ENCODE peak calls at places on chromosomes 16 and 17, in nine cellular contexts. X is Panc1; G is coronary artery; H is uterus; E is CD4-positive, CD25-positive, alpha-beta regulatory T cell; S is esophagus muscularis mucosa; P is effector memory CD4-positive, alpha-beta T cell; F is cardiac muscle cell; R is ovary. B is an unnamed sample.

GRCh38 chr16:69150146-69150865 is 17.9 kb downstream of the UTP4 start:
- DNase-seq in E (peak; percentile 33), S (no peak), P (peak; percentile 44), X (no peak), H (peak; percentile 43), G (no peak), R (peak; percentile 34), F (peak; percentile 88), B (no peak)

GRCh38 chr17:82097187-82097918 is 683 bp downstream of the FASN start:
- DNase-seq in P (peak; percentile 16), S (no peak), F (peak; percentile 83), E (no peak), H (peak; percentile 50), X (no peak), R (peak; percentile 37), G (no peak), B (no peak)

GRCh38 chr17:52157603-52158449 is 688 bp downstream of the CA10 start:
- DNase-seq in H (no peak), R (no peak), S (no peak), X (no peak), F (no peak), G (no peak), P (no peak), E (no peak), B (no peak)

GRCh38 chr17:33520404-33521032 is 227.4 kb upstream of the ASIC2 start:
- DNase-seq in E (no peak), F (peak; percentile 30), P (peak; percentile 5), S (no peak), X (peak; percentile 10), G (no peak), H (peak; percentile 44), R (no peak), B (peak; percentile 48)

GRCh38 chr17:3683054-3683511 is 12.9 kb downstream of the P2RX5 start:
- DNase-seq in H (no peak), E (peak; percentile 37), F (peak; percentile 39), G (no peak), X (peak; percentile 60), R (no peak), P (peak; percentile 41), S (no peak), B (no peak)

GRCh38 chr16:30949655-30950515 is 1.0 kb downstream of the ORAI3 start:
- DNase-seq in H (peak; percentile 80), R (peak; percentile 85), E (no peak), G (peak; percentile 93), X (no peak), S (peak; percentile 95), F (peak; percentile 82), P (no peak), B (no peak)

GRCh38 chr17:31490991-31491793 is 99.7 kb downstream of the RAB11FIP4 start:
- DNase-seq in R (no peak), F (no peak), H (no peak), X (no peak), G (no peak), S (no peak), P (no peak), E (no peak), B (no peak)

GRCh38 chr17:78460176-78460675 is 81.8 kb downstream of the PGS1 start:
- DNase-seq in R (no peak), F (no peak), P (no peak), E (no peak), S (no peak), H (no peak), G (no peak), X (no peak), B (no peak)

GRCh38 chr17:71405101-71405500 is 715.7 kb upstream of the SOX9 start:
- DNase-seq in S (no peak), R (no peak), F (no peak), E (no peak), P (no peak), H (no peak), X (no peak), G (no peak), B (no peak)

DNA sequence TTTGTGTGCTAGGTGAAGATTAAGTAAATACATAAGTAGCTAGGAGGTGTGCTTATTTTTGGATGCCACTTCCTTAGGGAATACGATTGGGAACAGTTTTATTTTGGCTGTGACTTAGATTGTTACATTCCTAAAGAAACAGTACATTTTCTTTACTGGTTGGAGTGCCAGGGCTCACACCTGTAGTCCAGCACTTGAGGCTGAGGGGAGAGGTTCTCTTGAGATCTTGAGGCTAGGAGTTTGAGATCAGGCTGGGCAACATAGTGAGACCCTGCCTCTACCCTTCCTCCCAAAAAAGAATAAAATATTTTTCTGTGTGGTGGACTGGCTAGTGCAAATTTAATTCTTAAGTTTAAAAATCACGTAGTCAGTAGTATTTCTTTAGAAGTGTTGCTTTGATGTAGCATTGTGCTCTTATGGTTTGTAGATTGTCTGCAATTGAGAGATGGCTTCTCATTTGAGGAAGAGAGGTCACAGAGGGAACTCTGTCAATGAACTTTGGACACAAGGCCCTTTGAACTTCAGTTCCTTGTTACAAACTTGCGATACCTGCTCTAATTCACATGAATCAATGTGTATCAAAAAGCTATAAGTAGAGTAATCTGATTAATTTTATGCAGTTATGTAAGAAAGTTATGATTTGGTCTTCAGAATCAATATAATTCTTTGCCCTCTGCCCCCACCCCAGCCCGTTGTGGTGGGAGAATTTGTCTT is 7.1 kb downstream of the HAPSTR1 start:
- DNase-seq in G (no peak), E (no peak), P (no peak), R (no peak), S (no peak), X (no peak), H (no peak), F (no peak), B (no peak)
- H3K4me3 ChIP-seq in G (peak overlapping the region; percentile 47), E (peak overlapping the region; percentile 76), P (no peak overlapping the region), R (no peak overlapping the region), S (no peak overlapping the region), X (no peak overlapping the region), H (no peak overlapping the region), F (no peak overlapping the region), B (no peak overlapping the region)

GRCh38 chr16:50810241-50810965 is 68.5 kb downstream of the CYLD start:
- DNase-seq in X (no peak), G (no peak), P (no peak), H (no peak), S (peak; percentile 66), F (no peak), R (no peak), E (no peak), B (no peak)

GRCh38 chr16:50806099-50807062 is 64.5 kb downstream of the CYLD start:
- DNase-seq in G (peak; percentile 86), X (peak; percentile 77), P (peak; percentile 79), R (peak; percentile 75), F (peak; percentile 93), S (no peak), H (peak; percentile 82), E (peak; percentile 78), B (peak; percentile 84)

GRCh38 chr16:50808929-50809538 is 67.1 kb downstream of the CYLD start:
- DNase-seq in R (no peak), G (no peak), F (no peak), X (no peak), H (no peak), P (no peak), S (peak; percentile 87), E (no peak), B (no peak)

GRCh38 chr16:50812046-50812445 is 70.2 kb downstream of the CYLD start:
- DNase-seq in G (no peak), F (no peak), X (no peak), H (no peak), R (no peak), S (peak; percentile 66), E (no peak), P (no peak), B (no peak)

GRCh38 chr16:50809561-50809960 is 67.7 kb downstream of the CYLD start:
- DNase-seq in S (peak; percentile 55), P (no peak), F (no peak), X (no peak), G (no peak), R (no peak), H (no peak), E (no peak), B (no peak)
- H3K27ac ChIP-seq in S (no peak overlapping the region), P (no peak overlapping the region), F (no peak overlapping the region), X (no peak overlapping the region), G (no peak overlapping the region), R (no peak overlapping the region), H (no peak overlapping the region), E (no peak overlapping the region), B (no peak overlapping the region)

DNA sequence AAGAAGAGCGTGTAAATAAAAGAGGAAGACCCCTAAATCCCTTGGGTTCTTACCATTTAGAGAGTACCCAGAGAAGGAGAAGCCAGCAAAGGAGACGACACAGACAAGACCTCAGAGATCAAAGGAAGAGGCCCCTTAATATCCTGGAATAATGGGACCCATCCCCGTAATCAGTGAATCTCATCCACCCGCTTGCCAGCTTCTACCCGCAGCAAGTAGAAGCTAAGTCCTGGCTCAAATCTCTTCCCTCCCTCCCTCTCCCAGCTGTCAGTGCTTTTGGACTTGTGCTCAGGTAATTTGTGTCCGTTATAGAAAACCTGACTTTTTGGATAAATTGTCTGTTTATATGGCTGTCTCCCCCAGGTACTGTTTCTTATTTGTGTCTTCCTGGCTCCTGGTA is 1.9 kb downstream of the LYRM1 start:
- DNase-seq in H (no peak), S (no peak), X (no peak), F (no peak), P (no peak), E (no peak), G (no peak), R (no peak), B (no peak)
- H3K4me3 ChIP-seq in H (no peak overlapping the region), S (no peak overlapping the region), X (no peak overlapping the region), F (no peak overlapping the region), P (no peak overlapping the region), E (no peak overlapping the region), G (peak overlapping the region; percentile 95), R (no peak overlapping the region), B (no peak overlapping the region)

GRCh38 chr16:71712501-71712900 is 12.0 kb downstream of the PHLPP2 start:
- DNase-seq in E (no peak), S (no peak), G (no peak), P (no peak), X (no peak), F (no peak), H (no peak), R (no peak), B (no peak)

GRCh38 chr16:71707199-71707598 is 17.3 kb downstream of the PHLPP2 start:
- DNase-seq in S (no peak), R (no peak), P (no peak), G (no peak), H (no peak), E (no peak), F (no peak), X (no peak), B (no peak)

GRCh38 chr16:71709231-71709781 is 15.2 kb downstream of the PHLPP2 start:
- DNase-seq in S (no peak), H (no peak), E (no peak), G (no peak), R (no peak), P (no peak), F (peak; percentile 37), X (no peak), B (no peak)

GRCh38 chr16:71711789-71712188 is 12.7 kb downstream of the PHLPP2 start:
- DNase-seq in H (no peak), S (no peak), P (no peak), G (no peak), R (no peak), F (no peak), X (no peak), E (no peak), B (no peak)

DNA sequence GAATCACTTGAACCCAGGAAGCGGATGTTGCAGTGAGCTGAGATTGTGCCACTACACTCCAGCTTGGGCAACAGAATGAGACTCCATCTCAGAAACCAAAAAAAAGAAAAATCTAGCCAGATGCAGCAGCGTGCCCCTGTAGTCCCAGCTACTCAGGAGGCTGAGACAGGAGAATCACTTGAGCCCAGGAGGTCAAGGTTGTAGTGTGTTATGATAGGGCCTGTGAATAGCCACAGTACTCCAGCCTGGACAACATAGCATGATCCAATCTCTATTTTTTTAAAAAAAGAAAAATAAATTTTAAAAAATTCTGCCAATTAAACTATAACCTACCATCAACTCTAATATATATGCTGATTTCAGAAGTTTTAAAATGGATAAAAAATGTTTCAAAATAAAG is 15.8 kb downstream of the PHLPP2 start:
- DNase-seq in E (no peak), G (no peak), H (no peak), S (no peak), X (no peak), P (no peak), R (no peak), F (no peak), B (no peak)
- H3K27ac ChIP-seq in E (no peak overlapping the region), G (no peak overlapping the region), H (no peak overlapping the region), S (no peak overlapping the region), X (no peak overlapping the region), P (no peak overlapping the region), R (no peak overlapping the region), F (no peak overlapping the region), B (no peak overlapping the region)